ENCODE peak calls at places on chromosome 21, in nine cellular contexts. W is glutamatergic neuron; G is activated naive CD4-positive, alpha-beta T cell; K is progenitor cell of endocrine pancreas; F is NCI-H1930; Y is CD8-positive, alpha-beta memory T cell; Z is fibroblast of the conjunctiva; C is effector memory CD4-positive, alpha-beta T cell; I is choroid plexus epithelial cell. A is an unnamed sample.

GRCh38 chr21:37276377-37276776 is 9.2 kb upstream of the VPS26C start:
- DNase-seq in W (no peak), I (no peak), C (no peak), F (no peak), G (no peak), K (no peak), Z (no peak), Y (no peak), A (no peak)

GRCh38 chr21:15084668-15085067 is 19.9 kb upstream of the NRIP1 start:
- DNase-seq in F (no peak), G (no peak), Y (no peak), I (no peak), Z (no peak), C (no peak), W (no peak), K (no peak), A (no peak)

GRCh38 chr21:45294509-45295291 is 7.0 kb upstream of the POFUT2 start:
- DNase-seq in F (no peak), K (peak; percentile 8), W (no peak), Z (peak; percentile 74), C (no peak), Y (no peak), I (peak; percentile 100), G (no peak), A (peak; percentile 100)

GRCh38 chr21:37380349-37381323 is 14.1 kb downstream of the DYRK1A start:
- DNase-seq in F (no peak), Z (no peak), Y (no peak), C (no peak), I (no peak), W (peak; percentile 59), G (no peak), K (no peak), A (no peak)

GRCh38 chr21:38479641-38480515 is 18.4 kb downstream of the ERG start:
- DNase-seq in C (no peak), I (no peak), G (no peak), K (no peak), Y (no peak), W (no peak), F (no peak), Z (no peak), A (no peak)

GRCh38 chr21:31343680-31344480 is at the start of gene TIAM1:
- DNase-seq in Y (no peak), G (no peak), K (peak; percentile 22), F (no peak), W (peak; percentile 47), C (no peak), I (peak; percentile 81), Z (peak; percentile 54), A (peak; percentile 49)

GRCh38 chr21:32411366-32412161 is 942 bp upstream of the EVA1C start:
- DNase-seq in W (peak; percentile 51), Y (peak; percentile 25), K (no peak), Z (peak; percentile 34), I (peak; percentile 70), F (peak; percentile 26), G (peak; percentile 58), C (peak; percentile 33), A (no peak)

GRCh38 chr21:16509466-16509865 is 779.7 kb downstream of the USP25 start:
- DNase-seq in F (no peak), Y (no peak), K (no peak), C (no peak), Z (peak; percentile 49), I (peak; percentile 16), W (no peak), G (no peak), A (peak; percentile 22)

GRCh38 chr21:21290751-21291150 is 292.5 kb downstream of the NCAM2 start:
- DNase-seq in C (no peak), I (no peak), G (no peak), Z (no peak), Y (no peak), F (no peak), W (no peak), K (no peak), A (no peak)

GRCh38 chr21:44931137-44931500 is 8.7 kb upstream of the SLX9 start:
- DNase-seq in Y (no peak), F (no peak), G (no peak), W (no peak), I (peak; percentile 57), Z (no peak), K (no peak), C (no peak), A (no peak)

GRCh38 chr21:44618909-44619308 is 7.0 kb downstream of the KRTAP10-8 start:
- DNase-seq in G (peak; percentile 37), K (no peak), C (peak; percentile 45), W (no peak), Y (peak; percentile 20), F (no peak), I (no peak), Z (no peak), A (no peak)

GRCh38 chr21:34793471-34793870 is 124.7 kb downstream of the CLIC6 start:
- DNase-seq in W (no peak), I (no peak), Z (no peak), C (no peak), Y (no peak), G (no peak), K (no peak), F (no peak), A (no peak)

GRCh38 chr21:41736423-41736822 is 30.4 kb downstream of the RIPK4 start:
- DNase-seq in I (no peak), G (no peak), F (no peak), K (no peak), Z (no peak), Y (no peak), W (no peak), C (no peak), A (no peak)

GRCh38 chr21:41562101-41563000 is 54.4 kb upstream of the TMPRSS2 start:
- DNase-seq in C (no peak), G (no peak), K (no peak), F (no peak), Y (no peak), Z (no peak), W (no peak), I (no peak), A (no peak)

GRCh38 chr21:17585875-17586450 is 26.7 kb downstream of the BTG3 start:
- DNase-seq in W (no peak), Z (peak; percentile 34), F (no peak), G (no peak), I (peak; percentile 78), C (no peak), Y (no peak), K (no peak), A (no peak)

GRCh38 chr21:41393876-41394465 is 32.1 kb upstream of the MX1 start:
- DNase-seq in Y (no peak), K (no peak), Z (no peak), C (no peak), I (no peak), G (no peak), W (no peak), F (no peak), A (no peak)

GRCh38 chr21:17786219-17787181 is 32.7 kb downstream of the C21orf91 start:
- DNase-seq in W (no peak), Z (no peak), F (no peak), I (no peak), C (no peak), Y (no peak), G (no peak), K (no peak), A (no peak)

GRCh38 chr21:40049031-40049958 is 182.1 kb downstream of the PCP4 start:
- DNase-seq in C (no peak), Y (no peak), K (no peak), F (no peak), Z (no peak), I (no peak), G (no peak), W (no peak), A (no peak)

GRCh38 chr21:28674807-28675206 is 317.9 kb downstream of the LTN1 start:
- DNase-seq in K (no peak), I (no peak), Y (no peak), C (no peak), G (no peak), Z (no peak), W (no peak), F (no peak), A (no peak)

GRCh38 chr21:46559291-46559983 is 45.4 kb downstream of the S100B start:
- DNase-seq in Y (peak; percentile 53), C (peak; percentile 46), I (no peak), W (no peak), F (no peak), K (no peak), G (peak; percentile 52), Z (no peak), A (no peak)

GRCh38 chr21:37207441-37208009 is 59.6 kb downstream of the VPS26C start:
- DNase-seq in Z (no peak), F (no peak), C (no peak), W (no peak), I (peak; percentile 12), Y (no peak), G (no peak), K (no peak), A (no peak)

GRCh38 chr21:42654179-42654912 is 925 bp downstream of the PDE9A start:
- DNase-seq in G (peak; percentile 12), Z (no peak), F (no peak), W (no peak), I (no peak), Y (no peak), C (no peak), K (peak; percentile 29), A (no peak)

GRCh38 chr21:43913928-43914327 is 48.9 kb downstream of the AGPAT3 start:
- DNase-seq in G (no peak), C (no peak), Y (no peak), K (no peak), W (no peak), Z (no peak), I (peak; percentile 84), F (no peak), A (peak; percentile 12)

GRCh38 chr21:30306821-30307330 is 13.2 kb downstream of the KRTAP26-1 start:
- DNase-seq in Y (no peak), K (no peak), W (no peak), G (no peak), F (no peak), Z (no peak), I (no peak), C (no peak), A (no peak)

GRCh38 chr21:45420623-45421041 is 15.7 kb downstream of the COL18A1 start:
- DNase-seq in Z (no peak), K (no peak), F (no peak), I (no peak), G (no peak), W (peak; percentile 24), C (no peak), Y (no peak), A (no peak)

GRCh38 chr21:42091899-42092508 is 20.9 kb downstream of the UMODL1 start:
- DNase-seq in Y (no peak), W (peak; percentile 47), G (no peak), I (no peak), C (no peak), F (no peak), K (no peak), Z (no peak), A (no peak)

GRCh38 chr21:41379901-41380300 is 18.1 kb downstream of the MX2 start:
- DNase-seq in G (no peak), K (no peak), C (no peak), Z (no peak), W (no peak), Y (no peak), F (no peak), I (no peak), A (no peak)

GRCh38 chr21:42199488-42200463 is 19.2 kb upstream of the ABCG1 start:
- DNase-seq in I (peak; percentile 87), Z (peak; percentile 63), K (no peak), F (no peak), G (no peak), C (no peak), W (no peak), Y (no peak), A (peak; percentile 57)

GRCh38 chr21:34846601-34847112 is 177.9 kb downstream of the CLIC6 start:
- DNase-seq in W (no peak), K (peak; percentile 21), Z (peak; percentile 53), C (no peak), Y (no peak), G (no peak), I (peak; percentile 93), F (no peak), A (peak; percentile 62)

GRCh38 chr21:45019887-45020537 is 54.4 kb upstream of the ADARB1 start:
- DNase-seq in Y (no peak), W (no peak), K (peak; percentile 8), Z (no peak), F (no peak), C (no peak), G (no peak), I (no peak), A (no peak)

A was measured in skeletal muscle cell.